ENCODE peak calls at places on chromosomes 7 and 10, in four cellular contexts. L, H, Z and K are unnamed samples.

GRCh38 chr10:97408496-97408992 is 7.4 kb upstream of the RRP12 start:
- DNase-seq in L (no peak), H (no peak), Z (no peak), K (no peak)

GRCh38 chr7:67414858-67415257 is 418.2 kb downstream of the TYW1 start:
- DNase-seq in L (no peak), H (no peak), Z (no peak), K (no peak)

GRCh38 chr7:117458977-117459583 is 20.7 kb upstream of the CFTR start:
- DNase-seq in L (peak), H (no peak), Z (no peak), K (peak)

GRCh38 chr7:116258734-116259133 is 48.4 kb downstream of the TES start:
- DNase-seq in L (peak), H (no peak), Z (peak), K (peak)

GRCh38 chr7:117802660-117803059 is 70.6 kb downstream of the CTTNBP2 start:
- DNase-seq in L (no peak), H (no peak), Z (no peak), K (no peak)

GRCh38 chr10:64430690-64431323 is 909.6 kb downstream of the REEP3 start:
- DNase-seq in L (peak), H (no peak), Z (peak), K (peak)

GRCh38 chr10:91525939-91526712 is 106.7 kb downstream of the PPP1R3C start:
- DNase-seq in L (no peak), H (no peak), Z (no peak), K (no peak)

GRCh38 chr10:87531908-87532622 is 27.4 kb downstream of the MINPP1 start:
- DNase-seq in L (no peak), H (no peak), Z (peak), K (no peak)

GRCh38 chr10:129035052-129035805 is 431.8 kb upstream of the MGMT start:
- DNase-seq in L (no peak), H (no peak), Z (no peak), K (no peak)

GRCh38 chr7:46515844-46516590 is 594.9 kb upstream of the IGFBP3 start:
- DNase-seq in L (no peak), H (no peak), Z (no peak), K (no peak)

GRCh38 chr7:76998263-76998666 is 33.9 kb downstream of the SPDYE17 start:
- DNase-seq in L (no peak), H (no peak), Z (no peak), K (no peak)

GRCh38 chr7:26376208-26376917 is 84.7 kb downstream of the SNX10 start:
- DNase-seq in L (no peak), H (no peak), Z (peak), K (peak)

GRCh38 chr7:132646064-132646463 is 69.8 kb upstream of the PLXNA4 start:
- DNase-seq in L (no peak), H (no peak), Z (no peak), K (no peak)

GRCh38 chr7:25578991-25579687 is 350.9 kb upstream of the NPVF start:
- DNase-seq in L (no peak), H (no peak), Z (peak), K (peak)

GRCh38 chr7:149041350-149041749 is 13.0 kb upstream of the PDIA4 start:
- DNase-seq in L (no peak), H (no peak), Z (no peak), K (no peak)

DNA sequence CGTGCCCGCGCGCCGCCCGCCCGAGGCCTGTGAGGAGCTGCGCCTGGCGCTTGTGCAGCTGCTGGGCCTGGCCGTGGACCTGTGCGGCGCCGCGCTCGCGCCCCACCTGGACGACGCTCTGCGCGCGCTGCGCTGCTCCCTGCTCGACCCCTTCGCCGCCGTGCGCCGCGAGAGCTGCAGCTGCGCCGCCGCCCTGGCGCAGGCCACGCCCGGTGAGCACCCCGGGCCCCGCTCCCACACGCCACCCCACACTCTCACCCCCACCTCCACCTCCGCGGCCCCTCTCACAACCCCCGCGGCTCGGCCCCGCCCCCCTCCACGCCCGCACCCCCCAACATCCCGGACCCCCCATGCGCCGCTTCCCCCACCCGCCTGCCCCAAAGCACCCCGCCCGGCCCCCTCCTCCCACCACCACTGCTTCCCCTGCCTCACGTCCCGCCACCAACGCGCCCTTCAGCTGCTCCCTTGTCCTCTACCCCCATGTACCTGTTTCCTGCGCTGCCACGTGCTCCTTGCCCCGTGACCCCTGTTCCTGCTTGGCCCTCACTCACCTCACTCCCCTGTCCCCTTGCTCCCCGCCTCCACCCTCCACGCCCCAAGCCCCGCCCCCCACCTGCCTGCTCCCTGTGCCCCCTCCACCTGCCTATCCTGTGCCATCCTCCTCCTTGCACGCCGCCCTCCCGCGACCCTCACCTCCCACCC is at the start of gene PRKAR1B:
- DNase-seq in L (no peak), H (no peak), Z (peak), K (peak)
- TF ChIP-seq POLR2A in L (no peak), H (no peak), Z (no peak), K (no peak)

DNA sequence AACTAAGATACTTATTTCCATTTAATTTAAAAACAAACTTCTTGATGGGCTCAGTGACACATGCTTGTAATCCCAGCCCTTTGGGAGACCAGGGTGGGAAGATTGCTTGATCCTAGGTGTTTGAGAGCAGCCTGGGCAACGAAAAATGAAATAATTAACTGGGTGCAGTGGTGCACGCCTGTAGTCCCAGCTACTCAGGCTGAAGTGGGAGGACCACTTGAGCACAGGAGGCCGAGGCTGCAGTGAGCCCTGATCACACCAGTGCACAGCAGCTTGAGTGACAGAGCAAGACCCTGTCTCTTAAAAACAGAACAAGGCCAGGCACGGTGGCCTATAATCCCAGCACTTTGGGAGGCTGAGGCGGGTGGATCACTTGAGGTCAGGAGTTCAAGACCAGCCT is 37.4 kb downstream of the AVL9 start:
- DNase-seq in L (no peak), H (no peak), Z (no peak), K (no peak)
- TF ChIP-seq POLR2A in L (no peak), H (no peak), Z (no peak), K (no peak)

GRCh38 chr10:21533577-21534475 is at the start of gene MLLT10:
- DNase-seq in L (peak), H (peak), Z (peak), K (peak)
- TF ChIP-seq POLR2A in L (peak), H (no peak), Z (no peak), K (peak)

DNA sequence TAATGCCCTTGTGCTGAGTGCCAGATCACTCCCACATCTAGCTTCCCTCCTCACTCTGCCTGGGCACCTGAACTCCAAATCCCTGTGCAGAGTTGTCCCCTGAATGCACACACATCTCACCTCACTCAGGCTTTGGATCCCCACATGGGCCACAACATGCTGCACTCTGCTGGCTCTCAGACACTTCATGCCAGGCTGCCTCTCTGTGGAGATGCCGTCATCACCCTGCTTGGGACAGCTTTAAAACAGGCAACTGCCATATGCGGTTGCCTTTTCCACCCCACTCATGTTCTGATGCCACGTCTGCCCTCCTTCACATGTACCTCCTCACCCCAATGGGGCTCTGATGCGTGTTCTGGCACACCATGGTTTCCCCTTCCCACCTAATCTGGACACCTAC is 477.0 kb downstream of the GFRA1 start:
- DNase-seq in L (no peak), H (no peak), Z (no peak), K (no peak)
- TF ChIP-seq POLR2A in L (no peak), H (no peak), Z (no peak), K (no peak)

GRCh38 chr10:133420028-133420427 is 4.4 kb downstream of the SPRN start:
- DNase-seq in L (no peak), H (no peak), Z (no peak), K (no peak)

GRCh38 chr10:133420579-133420978 is 3.8 kb downstream of the SPRN start:
- DNase-seq in L (no peak), H (no peak), Z (no peak), K (no peak)

GRCh38 chr10:133421336-133422222 is 2.8 kb downstream of the SPRN start:
- DNase-seq in L (no peak), H (no peak), Z (no peak), K (no peak)

GRCh38 chr10:133422821-133423771 is 1.3 kb downstream of the SPRN start:
- DNase-seq in L (no peak), H (no peak), Z (no peak), K (no peak)

GRCh38 chr10:133422223-133422820 is 2.1 kb downstream of the SPRN start:
- DNase-seq in L (no peak), H (no peak), Z (no peak), K (no peak)
- TF ChIP-seq POLR2A in L (no peak), H (no peak), Z (no peak), K (no peak)

DNA sequence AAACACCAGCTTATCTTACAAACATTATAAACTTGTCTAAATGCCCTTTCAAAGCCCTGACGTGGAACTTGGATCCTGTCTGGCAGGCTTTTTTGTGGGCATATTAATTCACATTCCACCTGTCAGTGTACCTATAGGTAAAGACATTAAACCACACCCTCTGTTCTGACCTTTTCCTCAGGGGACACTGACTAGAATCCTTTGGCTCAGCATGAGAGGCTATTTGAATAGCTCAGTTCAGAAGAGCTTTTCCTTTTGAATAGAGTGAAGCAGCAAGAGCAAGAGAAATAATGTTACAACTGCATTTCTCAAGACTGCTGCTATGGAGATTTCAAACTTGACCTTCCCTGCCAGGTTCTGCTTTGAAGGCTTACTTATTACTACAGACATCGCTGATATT is 76.9 kb downstream of the CYP51A1 start:
- DNase-seq in L (no peak), H (no peak), Z (peak), K (no peak)
- TF ChIP-seq POLR2A in L (no peak), H (no peak), Z (no peak), K (no peak)